ENCODE peak calls at places on chromosomes 11 and 22, in four cellular contexts. B, A, Q and U are unnamed samples.
A peak's percentile ranks its signal among the peaks of the same experiment; 100 is the strongest.

GRCh38 chr22:42683599-42684283 is 34.5 kb upstream of the CYB5R3 start:
- DNase-seq in Q (no peak), B (no peak), A (no peak), U (no peak)

GRCh38 chr11:1217151-1217550 is 5.7 kb upstream of the MUC5B start:
- DNase-seq in B (no peak), Q (no peak), A (no peak), U (no peak)

GRCh38 chr11:74276581-74276980 is 34.9 kb downstream of the P4HA3 start:
- DNase-seq in A (no peak), B (no peak), Q (no peak), U (no peak)

GRCh38 chr22:21443735-21444421 is 23.3 kb upstream of the TMEM191C start:
- DNase-seq in A (no peak), B (no peak), Q (peak; percentile 13), U (no peak)

GRCh38 chr11:65827774-65828156 is 6.0 kb upstream of the SNX32 start:
- DNase-seq in A (peak; percentile 3), B (no peak), Q (no peak), U (no peak)

GRCh38 chr11:117735350-117735977 is 61.6 kb downstream of the DSCAML1 start:
- DNase-seq in B (no peak), A (no peak), Q (no peak), U (no peak)

GRCh38 chr11:134052988-134053945 is 15.6 kb upstream of the JAM3 start:
- DNase-seq in B (no peak), Q (no peak), A (no peak), U (no peak)

GRCh38 chr11:107202189-107202588 is 183.9 kb upstream of the GUCY1A2 start:
- DNase-seq in Q (no peak), B (no peak), A (no peak), U (no peak)

GRCh38 chr22:36383110-36383581 is 4.6 kb downstream of the MYH9 start:
- DNase-seq in Q (no peak), B (peak; percentile 89), A (no peak), U (no peak)

GRCh38 chr11:70040452-70040851 is 37.7 kb upstream of the ANO1 start:
- DNase-seq in Q (no peak), B (no peak), A (no peak), U (no peak)

GRCh38 chr11:112042161-112042960 is 17.2 kb downstream of the DLAT start:
- DNase-seq in B (no peak), A (peak; percentile 32), Q (no peak), U (no peak)
- TF ChIP-seq ESRRA in B (no peak), A (no peak), Q (no peak), U (no peak)

DNA sequence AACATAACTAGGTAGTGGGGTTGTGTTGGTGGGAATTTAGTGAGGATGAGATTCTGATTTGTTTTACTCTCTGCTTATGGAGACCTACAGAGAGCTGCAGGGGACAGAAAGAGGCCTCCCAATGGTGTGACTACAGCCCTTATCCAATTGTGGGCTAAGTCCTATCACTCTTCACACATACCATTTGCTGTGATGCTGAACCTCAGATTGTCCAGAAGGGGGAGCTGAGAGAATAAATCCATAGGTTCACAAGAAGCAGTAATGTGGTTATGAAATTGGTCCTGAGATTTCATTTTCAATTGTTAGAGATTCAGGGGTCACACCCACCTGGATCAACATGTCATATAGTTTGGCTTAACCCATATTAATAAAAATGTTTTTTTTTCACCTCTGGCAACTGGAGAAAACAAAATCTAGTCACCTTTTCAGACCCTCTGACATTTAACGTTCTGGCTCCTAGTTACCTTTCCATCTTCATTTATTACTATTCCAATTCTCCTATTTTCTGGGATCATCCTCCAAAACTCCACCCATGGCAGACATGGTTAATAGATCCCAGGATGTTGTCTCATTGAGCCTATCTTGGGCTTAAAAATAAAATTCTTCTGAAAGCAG is 53.3 kb upstream of the PTPN5 start:
- DNase-seq in B (no peak), Q (no peak), A (peak; percentile 48), U (peak; percentile 60)
- TF ChIP-seq ESRRA in B (no peak), Q (no peak), A (no peak), U (no peak)

DNA sequence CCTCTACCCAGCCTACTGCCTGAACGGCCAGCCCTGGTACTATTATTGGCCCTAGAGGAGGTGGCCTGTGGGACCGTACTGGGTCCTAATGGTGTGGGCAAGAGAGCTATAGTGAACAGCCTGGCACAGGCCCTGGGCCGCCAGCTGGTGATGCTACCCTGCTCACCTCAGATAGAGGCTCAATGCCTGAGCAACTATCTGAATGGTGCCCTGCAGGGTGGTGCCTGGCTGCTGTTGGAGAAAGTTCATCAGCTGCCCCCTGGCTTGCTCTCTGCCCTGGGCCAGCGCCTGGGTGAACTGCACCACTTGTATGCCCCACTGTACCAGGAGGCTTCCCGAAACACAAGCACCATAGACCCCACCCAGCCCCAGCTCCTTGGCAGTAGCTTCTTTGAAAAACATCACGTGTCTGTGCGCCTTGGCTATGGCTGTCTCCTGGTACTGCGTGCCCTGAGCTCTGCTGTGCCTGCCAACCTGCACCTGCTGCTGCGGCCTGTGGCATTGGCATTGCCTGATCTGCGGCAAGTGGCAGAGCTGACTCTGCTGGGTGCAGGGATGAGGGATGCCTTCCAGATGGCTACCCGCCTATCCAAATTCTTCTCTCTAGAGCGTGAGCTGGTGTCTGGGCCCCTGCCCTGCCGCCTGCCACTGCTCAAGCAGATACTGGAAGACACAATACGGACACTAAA is 49.0 kb downstream of the DNHD1 start:
- DNase-seq in Q (no peak), B (no peak), A (no peak), U (no peak)
- TF ChIP-seq ESRRA in Q (no peak), B (no peak), A (no peak), U (no peak)

GRCh38 chr11:114890076-114890475 is 211.7 kb downstream of the NXPE2 start:
- DNase-seq in B (no peak), A (no peak), Q (no peak), U (no peak)

GRCh38 chr11:114893329-114893728 is 215.0 kb downstream of the NXPE2 start:
- DNase-seq in A (no peak), B (no peak), Q (no peak), U (no peak)

GRCh38 chr11:114891911-114892310 is 213.6 kb downstream of the NXPE2 start:
- DNase-seq in A (no peak), Q (no peak), B (no peak), U (no peak)

GRCh38 chr11:114889464-114890065 is 211.2 kb downstream of the NXPE2 start:
- DNase-seq in A (no peak), Q (no peak), B (no peak), U (no peak)

DNA sequence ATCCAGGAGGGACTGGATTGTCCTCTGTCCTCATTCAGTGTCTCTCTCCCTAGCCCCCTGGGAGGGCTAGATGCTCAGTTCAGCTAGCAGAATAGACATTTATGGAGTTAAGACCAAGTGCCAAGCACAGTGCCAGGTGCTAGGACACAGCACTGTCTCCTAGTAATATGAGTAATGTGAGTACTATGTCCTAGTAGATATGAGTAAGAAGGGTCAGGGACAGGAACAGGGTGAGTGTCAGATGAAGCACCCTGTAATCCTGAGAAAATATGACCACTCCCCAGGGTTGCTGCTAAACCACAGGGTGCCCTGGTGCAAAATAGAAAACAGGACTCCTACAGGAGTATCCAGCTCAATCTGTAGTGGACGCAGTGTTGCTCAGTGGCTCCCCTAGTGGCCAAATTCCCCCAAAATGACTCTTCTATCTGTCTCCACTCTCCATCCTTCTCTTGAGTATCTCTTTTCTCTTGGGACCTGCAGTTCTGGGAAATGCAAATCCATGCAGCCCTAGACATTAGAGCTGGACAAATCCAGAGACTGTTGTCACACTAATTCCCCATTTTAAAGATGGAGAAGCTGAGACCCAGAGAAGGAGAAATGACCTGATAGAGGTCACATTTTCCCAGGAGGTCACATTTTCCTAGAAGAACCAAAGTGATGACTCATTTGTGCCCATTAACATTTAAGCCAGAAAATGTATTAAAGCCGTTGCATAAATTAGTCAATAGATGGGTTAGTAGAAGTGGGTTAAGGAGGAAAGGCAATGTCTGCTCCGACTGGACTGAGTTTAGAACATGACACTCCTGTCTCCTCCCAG is 214.3 kb downstream of the NXPE2 start:
- DNase-seq in Q (peak; percentile 61), B (no peak), A (peak; percentile 73), U (peak; percentile 5)
- TF ChIP-seq ESRRA in Q (no peak), B (no peak), A (no peak), U (no peak)